ENCODE peak calls at places on chromosomes 1 and 21, in ten cellular contexts. One of them, this sample, is unnamed.

GRCh38 chr21:41664881-41665765 is 101.7 kb downstream of the RIPK4 start:
- DNase-seq in NCI-H1105 treated with DMSO at 0.1 percent for 48 hours: no peak
- DNase-seq in HS-5: no peak
- DNase-seq in activated naive CD8-positive, alpha-beta T cell treated with anti-CD3 and anti-CD28 coated beads for 36 hours: no peak
- DNase-seq in putamen: no peak
- DNase-seq in Right ventricle myocardium superior: no peak
- DNase-seq in T-helper 2 cell treated with Interferon-gamma antibody and Interleukin-4, amounts not matched to agents 5 μg/mL and 100 μg/mL, for 36 hours: no peak
- DNase-seq in NCI-H524 treated with DMSO at 0.1 percent for 48 hours: no peak
- DNase-seq in endothelial cell: no peak
- DNase-seq in ovary: no peak
- DNase-seq in this sample: no peak

GRCh38 chr1:212562771-212563170 is 45.8 kb upstream of the ATF3 start:
- DNase-seq in endothelial cell: no peak
- DNase-seq in NCI-H1105 treated with DMSO at 0.1 percent for 48 hours: no peak
- DNase-seq in activated naive CD8-positive, alpha-beta T cell treated with anti-CD3 and anti-CD28 coated beads for 36 hours: no peak
- DNase-seq in NCI-H524 treated with DMSO at 0.1 percent for 48 hours: no peak
- DNase-seq in putamen: no peak
- DNase-seq in HS-5: no peak
- DNase-seq in ovary: no peak
- DNase-seq in T-helper 2 cell treated with Interferon-gamma antibody and Interleukin-4, amounts not matched to agents 5 μg/mL and 100 μg/mL, for 36 hours: no peak
- DNase-seq in Right ventricle myocardium superior: no peak
- DNase-seq in this sample: no peak

GRCh38 chr1:34286547-34286946 is 109.8 kb downstream of the C1orf94 start:
- DNase-seq in T-helper 2 cell treated with Interferon-gamma antibody and Interleukin-4, amounts not matched to agents 5 μg/mL and 100 μg/mL, for 36 hours: no peak
- DNase-seq in endothelial cell: no peak
- DNase-seq in NCI-H1105 treated with DMSO at 0.1 percent for 48 hours: no peak
- DNase-seq in HS-5: no peak
- DNase-seq in putamen: no peak
- DNase-seq in NCI-H524 treated with DMSO at 0.1 percent for 48 hours: no peak
- DNase-seq in activated naive CD8-positive, alpha-beta T cell treated with anti-CD3 and anti-CD28 coated beads for 36 hours: no peak
- DNase-seq in Right ventricle myocardium superior: no peak
- DNase-seq in ovary: no peak
- DNase-seq in this sample: no peak

GRCh38 chr1:10736623-10737267 is 59.7 kb downstream of the CASZ1 start:
- DNase-seq in endothelial cell: no peak
- DNase-seq in activated naive CD8-positive, alpha-beta T cell treated with anti-CD3 and anti-CD28 coated beads for 36 hours: no peak
- DNase-seq in NCI-H524 treated with DMSO at 0.1 percent for 48 hours: no peak
- DNase-seq in putamen: no peak
- DNase-seq in HS-5: no peak
- DNase-seq in T-helper 2 cell treated with Interferon-gamma antibody and Interleukin-4, amounts not matched to agents 5 μg/mL and 100 μg/mL, for 36 hours: no peak
- DNase-seq in ovary: no peak
- DNase-seq in NCI-H1105 treated with DMSO at 0.1 percent for 48 hours: peak; percentile 92
- DNase-seq in Right ventricle myocardium superior: no peak
- DNase-seq in this sample: no peak

GRCh38 chr1:243233908-243234307 is 21.2 kb downstream of the CEP170 start:
- DNase-seq in Right ventricle myocardium superior: no peak
- DNase-seq in HS-5: no peak
- DNase-seq in endothelial cell: no peak
- DNase-seq in T-helper 2 cell treated with Interferon-gamma antibody and Interleukin-4, amounts not matched to agents 5 μg/mL and 100 μg/mL, for 36 hours: no peak
- DNase-seq in ovary: no peak
- DNase-seq in NCI-H524 treated with DMSO at 0.1 percent for 48 hours: peak; percentile 37
- DNase-seq in activated naive CD8-positive, alpha-beta T cell treated with anti-CD3 and anti-CD28 coated beads for 36 hours: no peak
- DNase-seq in putamen: no peak
- DNase-seq in NCI-H1105 treated with DMSO at 0.1 percent for 48 hours: no peak
- DNase-seq in this sample: no peak

GRCh38 chr1:33221385-33221758 is 34.9 kb upstream of the ZNF362 start:
- DNase-seq in ovary: no peak
- DNase-seq in NCI-H1105 treated with DMSO at 0.1 percent for 48 hours: no peak
- DNase-seq in activated naive CD8-positive, alpha-beta T cell treated with anti-CD3 and anti-CD28 coated beads for 36 hours: no peak
- DNase-seq in endothelial cell: no peak
- DNase-seq in NCI-H524 treated with DMSO at 0.1 percent for 48 hours: no peak
- DNase-seq in T-helper 2 cell treated with Interferon-gamma antibody and Interleukin-4, amounts not matched to agents 5 μg/mL and 100 μg/mL, for 36 hours: no peak
- DNase-seq in Right ventricle myocardium superior: no peak
- DNase-seq in HS-5: no peak
- DNase-seq in putamen: no peak
- DNase-seq in this sample: no peak

GRCh38 chr1:29700522-29700921 is 464.2 kb downstream of the PTPRU start:
- DNase-seq in Right ventricle myocardium superior: no peak
- DNase-seq in activated naive CD8-positive, alpha-beta T cell treated with anti-CD3 and anti-CD28 coated beads for 36 hours: no peak
- DNase-seq in HS-5: no peak
- DNase-seq in NCI-H524 treated with DMSO at 0.1 percent for 48 hours: no peak
- DNase-seq in putamen: no peak
- DNase-seq in T-helper 2 cell treated with Interferon-gamma antibody and Interleukin-4, amounts not matched to agents 5 μg/mL and 100 μg/mL, for 36 hours: no peak
- DNase-seq in ovary: no peak
- DNase-seq in endothelial cell: no peak
- DNase-seq in NCI-H1105 treated with DMSO at 0.1 percent for 48 hours: no peak
- DNase-seq in this sample: no peak

GRCh38 chr1:13921190-13921589 is 221.2 kb downstream of the PRDM2 start:
- DNase-seq in HS-5: no peak
- DNase-seq in endothelial cell: no peak
- DNase-seq in ovary: no peak
- DNase-seq in activated naive CD8-positive, alpha-beta T cell treated with anti-CD3 and anti-CD28 coated beads for 36 hours: no peak
- DNase-seq in putamen: no peak
- DNase-seq in NCI-H1105 treated with DMSO at 0.1 percent for 48 hours: no peak
- DNase-seq in NCI-H524 treated with DMSO at 0.1 percent for 48 hours: no peak
- DNase-seq in Right ventricle myocardium superior: no peak
- DNase-seq in T-helper 2 cell treated with Interferon-gamma antibody and Interleukin-4, amounts not matched to agents 5 μg/mL and 100 μg/mL, for 36 hours: no peak
- DNase-seq in this sample: no peak

GRCh38 chr1:189899686-189900495 is 577.8 kb downstream of the BRINP3 start:
- DNase-seq in putamen: no peak
- DNase-seq in T-helper 2 cell treated with Interferon-gamma antibody and Interleukin-4, amounts not matched to agents 5 μg/mL and 100 μg/mL, for 36 hours: no peak
- DNase-seq in endothelial cell: no peak
- DNase-seq in activated naive CD8-positive, alpha-beta T cell treated with anti-CD3 and anti-CD28 coated beads for 36 hours: no peak
- DNase-seq in NCI-H1105 treated with DMSO at 0.1 percent for 48 hours: peak; percentile 67
- DNase-seq in Right ventricle myocardium superior: no peak
- DNase-seq in ovary: no peak
- DNase-seq in HS-5: no peak
- DNase-seq in NCI-H524 treated with DMSO at 0.1 percent for 48 hours: no peak
- DNase-seq in this sample: no peak

GRCh38 chr1:210857724-210858123 is 276.2 kb downstream of the KCNH1 start:
- DNase-seq in putamen: no peak
- DNase-seq in NCI-H1105 treated with DMSO at 0.1 percent for 48 hours: no peak
- DNase-seq in Right ventricle myocardium superior: no peak
- DNase-seq in HS-5: no peak
- DNase-seq in T-helper 2 cell treated with Interferon-gamma antibody and Interleukin-4, amounts not matched to agents 5 μg/mL and 100 μg/mL, for 36 hours: no peak
- DNase-seq in endothelial cell: no peak
- DNase-seq in activated naive CD8-positive, alpha-beta T cell treated with anti-CD3 and anti-CD28 coated beads for 36 hours: no peak
- DNase-seq in ovary: no peak
- DNase-seq in NCI-H524 treated with DMSO at 0.1 percent for 48 hours: no peak
- DNase-seq in this sample: no peak

GRCh38 chr1:5886541-5887435 is 105.4 kb downstream of the NPHP4 start:
- DNase-seq in endothelial cell: no peak
- DNase-seq in putamen: no peak
- DNase-seq in NCI-H1105 treated with DMSO at 0.1 percent for 48 hours: no peak
- DNase-seq in Right ventricle myocardium superior: peak; percentile 40
- DNase-seq in NCI-H524 treated with DMSO at 0.1 percent for 48 hours: no peak
- DNase-seq in T-helper 2 cell treated with Interferon-gamma antibody and Interleukin-4, amounts not matched to agents 5 μg/mL and 100 μg/mL, for 36 hours: no peak
- DNase-seq in ovary: no peak
- DNase-seq in HS-5: no peak
- DNase-seq in activated naive CD8-positive, alpha-beta T cell treated with anti-CD3 and anti-CD28 coated beads for 36 hours: no peak
- DNase-seq in this sample: no peak

GRCh38 chr1:170537798-170538503 is 6.0 kb downstream of the GORAB start:
- DNase-seq in ovary: no peak
- DNase-seq in Right ventricle myocardium superior: no peak
- DNase-seq in T-helper 2 cell treated with Interferon-gamma antibody and Interleukin-4, amounts not matched to agents 5 μg/mL and 100 μg/mL, for 36 hours: no peak
- DNase-seq in activated naive CD8-positive, alpha-beta T cell treated with anti-CD3 and anti-CD28 coated beads for 36 hours: no peak
- DNase-seq in HS-5: no peak
- DNase-seq in endothelial cell: no peak
- DNase-seq in NCI-H1105 treated with DMSO at 0.1 percent for 48 hours: no peak
- DNase-seq in NCI-H524 treated with DMSO at 0.1 percent for 48 hours: no peak
- DNase-seq in putamen: no peak
- DNase-seq in this sample: no peak